ENCODE peak calls at places on chromosomes 13 and 19, in four cellular contexts. O is uterus; A is coronary artery; Q is CD8-positive, alpha-beta T cell. T is an unnamed sample.

GRCh38 chr19:57111329-57111644 is 8.5 kb upstream of the USP29 start:
- DNase-seq in O (no peak), A (no peak), Q (no peak), T (no peak)

GRCh38 chr13:113646921-113647340 is 11.1 kb downstream of the ATP4B start:
- DNase-seq in O (peak; percentile 9), A (peak; percentile 71), Q (no peak), T (no peak)

GRCh38 chr19:47853003-47853402 is 6.0 kb upstream of the TPRX2 start:
- DNase-seq in O (no peak), A (no peak), Q (no peak), T (no peak)

GRCh38 chr19:53131732-53132131 is 978 bp downstream of the ZNF415 start:
- DNase-seq in O (no peak), A (no peak), Q (no peak), T (no peak)

GRCh38 chr19:7211191-7211988 is 82.8 kb downstream of the INSR start:
- DNase-seq in O (peak; percentile 64), A (no peak), Q (no peak), T (no peak)

GRCh38 chr13:106182404-106182803 is 353.1 kb downstream of the EFNB2 start:
- DNase-seq in O (no peak), A (no peak), Q (no peak), T (no peak)

GRCh38 chr13:91185294-91185863 is 162.1 kb upstream of the MIR17HG start:
- DNase-seq in O (no peak), A (no peak), Q (no peak), T (no peak)

GRCh38 chr19:33796164-33797100 is at the start of gene KCTD15:
- DNase-seq in O (peak; percentile 33), A (no peak), Q (no peak), T (no peak)

GRCh38 chr13:35917942-35918645 is 213.1 kb downstream of the DCLK1 start:
- DNase-seq in O (no peak), A (no peak), Q (no peak), T (no peak)

GRCh38 chr13:24615114-24615513 is 65.1 kb upstream of the ATP12A start:
- DNase-seq in O (no peak), A (no peak), Q (no peak), T (no peak)

GRCh38 chr13:30377312-30377685 is 45.0 kb upstream of the UBE2L5 start:
- DNase-seq in O (no peak), A (no peak), Q (no peak), T (no peak)

GRCh38 chr13:78341032-78341431 is 262.3 kb downstream of the POU4F1 start:
- DNase-seq in O (no peak), A (no peak), Q (no peak), T (no peak)

GRCh38 chr13:84263354-84264069 is 381.2 kb upstream of the SLITRK1 start:
- DNase-seq in O (no peak), A (no peak), Q (no peak), T (no peak)

GRCh38 chr19:5115771-5116202 is 146.9 kb downstream of the KDM4B start:
- DNase-seq in O (no peak), A (no peak), Q (no peak), T (no peak)

GRCh38 chr19:14432817-14433453 is at the start of gene PKN1:
- DNase-seq in O (peak; percentile 48), A (no peak), Q (peak; percentile 71), T (peak; percentile 50)

GRCh38 chr19:8257052-8257443 is 47.9 kb downstream of the CERS4 start:
- DNase-seq in O (no peak), A (no peak), Q (no peak), T (peak; percentile 12)

GRCh38 chr13:100089633-100090032 is 740 bp downstream of the PCCA start:
- DNase-seq in O (no peak), A (no peak), Q (no peak), T (no peak)

GRCh38 chr13:113980489-113981064 is 6.7 kb upstream of the C13orf46 start:
- DNase-seq in O (no peak), A (no peak), Q (no peak), T (no peak)

GRCh38 chr19:28555317-28555716 is 657.6 kb downstream of the UQCRFS1 start:
- DNase-seq in O (no peak), A (no peak), Q (no peak), T (no peak)

GRCh38 chr13:84985860-84986259 is 813.4 kb downstream of the SLITRK6 start:
- DNase-seq in O (no peak), A (no peak), Q (no peak), T (no peak)

GRCh38 chr19:5588441-5588840 is 20.7 kb upstream of the TINCR start:
- DNase-seq in O (no peak), A (no peak), Q (no peak), T (no peak)

GRCh38 chr13:60282708-60283107 is 114.3 kb upstream of the TDRD3 start:
- DNase-seq in O (no peak), A (no peak), Q (no peak), T (no peak)

GRCh38 chr13:37869756-37870488 is at the start of gene TRPC4:
- DNase-seq in O (peak; percentile 79), A (peak; percentile 74), Q (no peak), T (no peak)

GRCh38 chr13:97057196-97057595 is 62.9 kb upstream of the OXGR1 start:
- DNase-seq in O (no peak), A (no peak), Q (no peak), T (no peak)

GRCh38 chr13:97058417-97058816 is 64.1 kb upstream of the OXGR1 start:
- DNase-seq in O (no peak), A (no peak), Q (no peak), T (no peak)

DNA sequence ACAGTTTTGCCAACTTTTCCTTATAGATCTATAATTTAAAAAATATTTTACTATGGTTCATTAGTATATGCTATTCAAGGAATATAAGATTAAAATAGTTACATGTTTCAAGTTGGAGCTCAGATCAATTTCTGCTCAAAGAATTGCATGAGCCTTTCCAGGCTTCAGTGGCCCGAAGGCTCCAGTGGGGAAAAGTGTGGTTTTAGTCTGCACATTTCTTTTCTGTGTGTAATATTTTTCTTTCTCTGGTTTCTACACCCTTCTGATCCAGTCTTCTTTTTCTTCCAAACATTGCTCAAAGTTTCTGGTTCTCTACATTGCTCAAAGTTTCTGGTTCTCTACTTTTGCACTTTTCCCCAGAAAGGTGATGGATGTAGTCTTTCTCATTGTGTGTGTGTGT is 64.6 kb upstream of the OXGR1 start:
- DNase-seq in O (no peak), A (no peak), Q (no peak), T (no peak)
- TF ChIP-seq CTCF in O (no peak), A (no peak), Q (no peak), T (no peak)

GRCh38 chr19:38208571-38208970 is 15.5 kb downstream of the DPF1 start:
- DNase-seq in O (no peak), A (no peak), Q (no peak), T (no peak)

GRCh38 chr19:38210458-38210987 is 13.5 kb downstream of the DPF1 start:
- DNase-seq in O (peak; percentile 23), A (no peak), Q (no peak), T (no peak)

GRCh38 chr19:38207543-38207942 is 16.5 kb downstream of the DPF1 start:
- DNase-seq in O (no peak), A (no peak), Q (no peak), T (no peak)

GRCh38 chr19:38209671-38210457 is 14.2 kb downstream of the DPF1 start:
- DNase-seq in O (peak; percentile 64), A (no peak), Q (no peak), T (no peak)

GRCh38 chr19:38209152-38209551 is 14.9 kb downstream of the DPF1 start:
- DNase-seq in O (no peak), A (no peak), Q (no peak), T (no peak)
- TF ChIP-seq CTCF in O (no peak), A (no peak), Q (no peak), T (no peak)

DNA sequence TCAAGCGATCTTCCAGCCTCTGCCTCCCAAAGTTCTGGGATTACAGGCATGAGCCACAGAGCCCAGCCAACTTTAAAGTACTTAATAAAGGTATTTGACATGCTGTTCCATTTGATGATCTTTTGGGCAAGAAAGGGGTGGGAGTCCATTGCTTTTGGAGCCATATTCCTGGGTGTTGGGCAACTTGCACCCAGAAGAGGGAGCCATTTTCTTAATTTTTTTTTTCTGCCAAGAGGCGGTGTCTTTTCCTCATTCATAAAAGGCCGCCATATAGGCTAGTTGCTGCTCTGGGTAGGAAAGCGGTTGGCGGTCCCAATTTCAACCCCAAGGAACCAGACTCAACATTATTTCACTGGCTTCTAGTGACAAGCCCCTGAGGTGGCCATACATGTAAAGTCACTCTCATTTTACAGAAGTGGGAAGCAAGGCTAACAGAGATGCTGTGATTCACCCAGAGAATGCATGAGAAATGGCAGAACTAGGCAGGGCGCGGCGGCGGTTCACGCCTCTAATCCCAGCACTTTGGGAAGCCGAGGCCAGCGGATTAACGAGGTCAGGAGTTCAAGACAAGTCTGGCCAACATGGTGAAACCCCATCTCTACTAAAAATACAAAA is 139.6 kb downstream of the CACNA1A start:
- DNase-seq in O (no peak), A (no peak), Q (no peak), T (no peak)
- TF ChIP-seq CTCF in O (no peak), A (no peak), Q (no peak), T (peak; percentile 44)

DNA sequence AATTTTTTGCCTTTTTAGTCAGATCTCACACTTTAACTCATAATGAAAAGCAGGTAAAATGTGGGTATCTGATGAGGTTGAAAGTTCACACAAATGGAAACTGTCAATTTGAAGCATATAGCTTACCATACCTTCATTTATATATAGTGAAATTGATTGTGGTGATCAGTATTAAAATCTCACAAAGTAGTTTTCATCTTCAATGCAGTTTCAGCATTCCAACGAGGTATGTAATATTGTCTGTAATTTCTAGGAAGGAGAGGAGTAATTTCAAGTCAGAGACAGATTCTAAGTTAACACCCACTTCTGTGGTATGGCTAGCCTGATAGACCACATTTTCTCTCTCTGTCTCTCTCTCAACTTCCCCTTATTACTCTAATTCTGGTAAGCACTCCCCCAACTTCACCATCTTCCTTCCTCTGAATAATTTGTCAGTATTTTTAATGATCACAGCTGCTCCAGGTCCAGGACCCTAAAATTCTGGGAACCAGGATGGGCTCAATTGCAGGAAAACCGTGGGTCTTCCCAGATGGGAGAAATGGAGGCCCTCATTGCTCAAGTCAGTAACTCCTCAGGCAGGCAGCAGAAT is 455.7 kb downstream of the FGF9 start:
- DNase-seq in O (no peak), A (no peak), Q (no peak), T (no peak)
- TF ChIP-seq CTCF in O (no peak), A (no peak), Q (no peak), T (no peak)

GRCh38 chr13:29239653-29240525 is 355.6 kb downstream of the SLC7A1 start:
- DNase-seq in O (no peak), A (no peak), Q (no peak), T (no peak)
- TF ChIP-seq CTCF in O (no peak), A (no peak), Q (no peak), T (no peak)

GRCh38 chr19:54142166-54142780 is 4.7 kb downstream of the CNOT3 start:
- DNase-seq in O (no peak), A (no peak), Q (no peak), T (no peak)
- TF ChIP-seq CTCF in O (no peak), A (no peak), Q (no peak), T (no peak)

T was measured in D721Med.